ENCODE peak calls at places on chromosomes 16 and 17, in nine cellular contexts. J, O, K, I, D, Q, M, Z and W are unnamed samples.

GRCh38 chr16:53546988-53547391 is 44.0 kb upstream of the AKTIP start:
- DNase-seq in J (no peak), O (no peak), K (no peak), I (no peak), D (no peak), Q (no peak), M (no peak), Z (peak), W (no peak)

GRCh38 chr17:39547713-39548478 is 59.8 kb downstream of the NEUROD2 start:
- DNase-seq in J (peak), O (peak), K (peak), I (peak), D (peak), Q (peak), M (no peak), Z (peak), W (no peak)

GRCh38 chr16:83456934-83457333 is 350.8 kb upstream of the HSBP1 start:
- DNase-seq in J (no peak), O (no peak), K (no peak), I (no peak), D (no peak), Q (no peak), M (no peak), Z (no peak), W (no peak)

GRCh38 chr16:4691666-4692412 is 1.5 kb upstream of the NUDT16L1 start:
- DNase-seq in J (peak), O (no peak), K (no peak), I (no peak), D (peak), Q (no peak), M (no peak), Z (no peak), W (no peak)

GRCh38 chr16:67801889-67802288 is 4.5 kb downstream of the RANBP10 start:
- DNase-seq in J (no peak), O (no peak), K (no peak), I (no peak), D (peak), Q (no peak), M (no peak), Z (no peak), W (no peak)

GRCh38 chr16:29310852-29311314 is 95.6 kb downstream of the NPIPB11 start:
- DNase-seq in J (peak), O (no peak), K (no peak), I (no peak), D (no peak), Q (no peak), M (no peak), Z (no peak), W (no peak)

GRCh38 chr17:30395398-30396022 is 16.8 kb downstream of the CPD start:
- DNase-seq in J (no peak), O (no peak), K (no peak), I (no peak), D (no peak), Q (no peak), M (no peak), Z (no peak), W (no peak)

GRCh38 chr17:78474631-78475146 is 96.2 kb downstream of the PGS1 start:
- DNase-seq in J (no peak), O (peak), K (no peak), I (no peak), D (no peak), Q (no peak), M (no peak), Z (no peak), W (no peak)

GRCh38 chr17:1050996-1051925 is 54.3 kb downstream of the TIMM22 start:
- DNase-seq in J (no peak), O (no peak), K (no peak), I (no peak), D (no peak), Q (no peak), M (no peak), Z (no peak), W (no peak)

GRCh38 chr17:75899353-75899752 is 2.6 kb upstream of the TRIM65 start:
- DNase-seq in J (no peak), O (no peak), K (no peak), I (no peak), D (no peak), Q (no peak), M (no peak), Z (no peak), W (no peak)

GRCh38 chr17:80864751-80865150 is 126.9 kb upstream of the CHMP6 start:
- DNase-seq in J (no peak), O (no peak), K (no peak), I (no peak), D (no peak), Q (no peak), M (no peak), Z (no peak), W (no peak)
- TF ChIP-seq CTCF in J (no peak), O (no peak), K (no peak), I (no peak), D (no peak), Q (no peak), M (no peak), Z (no peak), W (no peak)

GRCh38 chr17:65260626-65261025 is 123.5 kb downstream of the RGS9 start:
- DNase-seq in J (no peak), O (no peak), K (no peak), I (no peak), D (no peak), Q (no peak), M (no peak), Z (no peak), W (no peak)

GRCh38 chr17:65265276-65265675 is 128.1 kb downstream of the RGS9 start:
- DNase-seq in J (no peak), O (no peak), K (no peak), I (no peak), D (no peak), Q (no peak), M (no peak), Z (no peak), W (no peak)

GRCh38 chr17:65261682-65262636 is 124.8 kb downstream of the RGS9 start:
- DNase-seq in J (no peak), O (no peak), K (no peak), I (no peak), D (no peak), Q (no peak), M (no peak), Z (no peak), W (no peak)

GRCh38 chr17:65259281-65259680 is 122.1 kb downstream of the RGS9 start:
- DNase-seq in J (no peak), O (no peak), K (no peak), I (no peak), D (no peak), Q (no peak), M (no peak), Z (no peak), W (no peak)

GRCh38 chr17:65261152-65261551 is 124.0 kb downstream of the RGS9 start:
- DNase-seq in J (no peak), O (no peak), K (no peak), I (no peak), D (no peak), Q (no peak), M (no peak), Z (no peak), W (no peak)
- TF ChIP-seq CTCF in J (no peak), O (peak), K (no peak), I (no peak), D (no peak), Q (peak), M (no peak), Z (peak), W (no peak)

DNA sequence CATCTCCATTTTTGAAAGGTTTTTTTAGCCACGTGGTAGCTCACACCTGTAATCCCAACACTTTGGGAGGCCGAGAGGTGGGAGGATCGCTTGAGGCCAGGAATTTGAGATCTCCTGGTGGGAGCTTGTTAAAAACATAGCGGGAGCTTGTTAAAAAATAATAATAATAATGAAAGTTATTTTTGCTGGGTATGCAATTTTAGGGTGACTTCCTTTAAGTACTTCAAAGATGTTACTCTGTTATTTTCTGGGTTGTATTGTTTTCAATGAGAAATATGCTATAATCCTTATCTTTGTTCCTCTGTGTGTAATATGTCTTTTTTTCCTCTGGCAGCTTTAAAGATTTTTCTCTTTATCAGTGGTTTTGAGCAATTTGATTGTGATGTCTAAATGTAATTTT is 48.1 kb downstream of the NLK start:
- DNase-seq in J (no peak), O (no peak), K (no peak), I (no peak), D (no peak), Q (no peak), M (no peak), Z (no peak), W (no peak)
- TF ChIP-seq CTCF in J (no peak), O (no peak), K (no peak), I (no peak), D (no peak), Q (no peak), M (no peak), Z (no peak), W (no peak)

GRCh38 chr17:15651583-15652110 is 32.1 kb upstream of the FBXW10B start:
- DNase-seq in J (peak), O (peak), K (peak), I (peak), D (no peak), Q (peak), M (peak), Z (peak), W (peak)
- TF ChIP-seq CTCF in J (no peak), O (no peak), K (no peak), I (no peak), D (no peak), Q (no peak), M (no peak), Z (no peak), W (no peak)

DNA sequence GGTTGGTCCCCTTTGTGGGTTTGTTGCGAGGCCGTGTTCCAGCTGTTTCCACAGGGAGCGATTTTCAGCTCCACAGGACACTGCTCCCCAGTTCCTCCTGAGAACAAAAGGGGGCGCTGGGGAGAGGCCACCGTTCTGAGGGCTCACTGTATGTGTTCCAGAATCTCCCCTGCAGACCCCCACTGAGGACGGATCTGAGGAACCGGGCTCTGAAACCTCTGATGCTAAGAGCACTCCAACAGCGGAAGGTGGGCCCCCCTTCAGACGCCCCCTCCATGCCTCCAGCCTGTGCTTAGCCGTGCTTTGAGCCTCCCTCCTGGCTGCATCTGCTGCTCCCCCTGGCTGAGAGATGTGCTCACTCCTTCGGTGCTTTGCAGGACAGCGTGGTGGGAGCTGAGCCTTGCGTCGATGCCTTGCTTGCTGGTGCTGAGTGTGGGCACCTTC is 27.3 kb upstream of the STH start:
- DNase-seq in J (no peak), O (no peak), K (no peak), I (no peak), D (no peak), Q (no peak), M (no peak), Z (no peak), W (no peak)
- TF ChIP-seq CTCF in J (no peak), O (no peak), K (no peak), I (no peak), D (no peak), Q (no peak), M (no peak), Z (peak), W (no peak)

GRCh38 chr16:47724386-47724785 is 263.3 kb downstream of the PHKB start:
- DNase-seq in J (no peak), O (no peak), K (no peak), I (no peak), D (no peak), Q (no peak), M (no peak), Z (no peak), W (no peak)
- TF ChIP-seq CTCF in J (no peak), O (no peak), K (no peak), I (no peak), D (no peak), Q (no peak), M (no peak), Z (no peak), W (no peak)

GRCh38 chr17:67035131-67036083 is 8.9 kb upstream of the CACNG1 start:
- DNase-seq in J (no peak), O (no peak), K (no peak), I (no peak), D (no peak), Q (no peak), M (no peak), Z (no peak), W (no peak)
- TF ChIP-seq CTCF in J (no peak), O (no peak), K (no peak), I (no peak), D (no peak), Q (no peak), M (no peak), Z (no peak), W (no peak)